ENCODE peak calls at places on chromosomes 5 and 9, in four cellular contexts. M is stimulated activated CD8-positive, alpha-beta memory T cell treated with anti-CD3 and anti-CD28 coated beads, Interleukin-12 subunit alpha, Interleukin-12 subunit beta, amount 100 ng/mL, for 4 hours; F is Right ventricle myocardium inferior; P is T-helper 1 cell. G is an unnamed sample.

GRCh38 chr5:34053571-34054271 is 10.7 kb upstream of the C1QTNF3 start:
- DNase-seq in M (no peak), P (no peak), F (no peak), G (no peak)

GRCh38 chr5:104199771-104200170 is 637.2 kb upstream of the NUDT12 start:
- DNase-seq in F (no peak), M (no peak), P (no peak), G (no peak)

GRCh38 chr5:172710695-172711094 is 60.3 kb downstream of the DUSP1 start:
- DNase-seq in M (no peak), P (no peak), F (no peak), G (no peak)

GRCh38 chr9:114790521-114790920 is 15.3 kb downstream of the TNFSF15 start:
- DNase-seq in M (no peak), P (no peak), F (no peak), G (no peak)

GRCh38 chr5:85453026-85453349 is 1068.3 kb upstream of the EDIL3 start:
- DNase-seq in F (no peak), P (no peak), M (no peak), G (no peak)

GRCh38 chr5:181243521-181244307 is at the start of gene RACK1:
- DNase-seq in M (peak; percentile 81), P (peak; percentile 87), F (peak; percentile 92), G (no peak)

GRCh38 chr9:136133191-136133958 is 14.7 kb upstream of the TMEM250 start:
- DNase-seq in F (no peak), P (no peak), M (no peak), G (no peak)

GRCh38 chr5:177310757-177311173 is 933 bp downstream of the MXD3 start:
- DNase-seq in F (peak; percentile 73), P (no peak), M (no peak), G (no peak)

GRCh38 chr9:34256104-34256503 is 73.0 kb downstream of the KIF24 start:
- DNase-seq in F (no peak), P (no peak), M (no peak), G (no peak)

GRCh38 chr5:74947961-74948613 is 81.9 kb upstream of the FAM169A start:
- DNase-seq in P (no peak), M (no peak), F (no peak), G (no peak)

GRCh38 chr9:96331236-96331947 is 29.4 kb upstream of the HSD17B3 start:
- DNase-seq in M (no peak), P (no peak), F (no peak), G (no peak)

GRCh38 chr5:127705120-127705892 is 2.1 kb downstream of the CCDC192 start:
- DNase-seq in F (no peak), M (no peak), P (no peak), G (no peak)

GRCh38 chr9:78921341-78921740 is 624.4 kb downstream of the PSAT1 start:
- DNase-seq in P (no peak), F (no peak), M (no peak), G (no peak)

GRCh38 chr5:76337949-76338589 is 65.0 kb upstream of the IQGAP2 start:
- DNase-seq in F (no peak), M (no peak), P (peak; percentile 20), G (no peak)

GRCh38 chr9:7320139-7320538 is 479.4 kb downstream of the DMAC1 start:
- DNase-seq in P (no peak), M (no peak), F (no peak), G (no peak)

GRCh38 chr5:120734033-120734432 is 269.9 kb downstream of the PRR16 start:
- DNase-seq in M (no peak), F (peak; percentile 26), P (no peak), G (no peak)

GRCh38 chr5:10946050-10946449 is 185.0 kb upstream of the DAP start:
- DNase-seq in F (no peak), M (no peak), P (no peak), G (no peak)

GRCh38 chr9:127983847-127984289 is 3.1 kb upstream of the EEIG1 start:
- DNase-seq in F (no peak), M (no peak), P (no peak), G (no peak)

GRCh38 chr9:91572044-91572443 is 148.4 kb upstream of the NFIL3 start:
- DNase-seq in P (no peak), F (no peak), M (no peak), G (no peak)

GRCh38 chr9:95171001-95171400 is 146.5 kb downstream of the FANCC start:
- DNase-seq in P (no peak), F (no peak), M (no peak), G (no peak)

GRCh38 chr9:108534741-108535140 is 321.0 kb downstream of the ACTL7B start:
- DNase-seq in F (no peak), P (no peak), M (no peak), G (no peak)

GRCh38 chr5:172837640-172838039 is 3.6 kb downstream of the ERGIC1 start:
- DNase-seq in M (no peak), F (no peak), P (no peak), G (no peak)

GRCh38 chr5:58066076-58066475 is 393.8 kb downstream of the PLK2 start:
- DNase-seq in F (no peak), M (no peak), P (no peak), G (no peak)

GRCh38 chr9:87109851-87110250 is 162.5 kb upstream of the GAS1 start:
- DNase-seq in M (no peak), F (no peak), P (no peak), G (no peak)

GRCh38 chr9:37565661-37566618 is 10.2 kb downstream of the FBXO10 start:
- DNase-seq in M (no peak), F (no peak), P (no peak), G (no peak)